ENCODE peak calls at places on chromosomes 1 and 21, in seven cellular contexts. T is stimulated activated CD4-positive, alpha-beta T cell treated with anti-CD3 and anti-CD28 coated beads, Interleukin-1b, Interleukin-23, amount 100 ng/mL, for 1 hour; B is NCI-H1417; P is left colon; N is stimulated activated CD8-positive, alpha-beta memory T cell treated with anti-CD3 and anti-CD28 coated beads, Interleukin-7, amount 100 ng/mL, for 1 hour; X is HS-5; W is tibial nerve. E is an unnamed sample.

GRCh38 chr1:201599548-201599947 is 60.6 kb downstream of the NAV1 start:
- DNase-seq in T (no peak), B (no peak), P (no peak), N (no peak), X (no peak), W (no peak), E (no peak)

GRCh38 chr1:5448486-5448885 is 543.7 kb downstream of the NPHP4 start:
- DNase-seq in T (no peak), B (peak), P (no peak), N (no peak), X (no peak), W (no peak), E (no peak)

GRCh38 chr1:23224721-23225648 is 7.7 kb upstream of the HTR1D start:
- DNase-seq in T (no peak), B (no peak), P (peak), N (no peak), X (peak), W (no peak), E (no peak)

GRCh38 chr1:81029266-81029665 is 771.5 kb upstream of the ADGRL2 start:
- DNase-seq in T (no peak), B (no peak), P (no peak), N (no peak), X (no peak), W (no peak), E (no peak)

GRCh38 chr1:213683529-213683928 is 304.2 kb upstream of the PROX1 start:
- DNase-seq in T (no peak), B (no peak), P (peak), N (no peak), X (no peak), W (no peak), E (no peak)

GRCh38 chr21:36254106-36254941 is 65.7 kb upstream of the MORC3 start:
- DNase-seq in T (no peak), B (no peak), P (no peak), N (no peak), X (no peak), W (no peak), E (no peak)

GRCh38 chr21:17818158-17819113 is 720 bp downstream of the C21orf91 start:
- DNase-seq in T (no peak), B (peak), P (peak), N (no peak), X (no peak), W (no peak), E (peak)

GRCh38 chr1:239478069-239478468 is 91.7 kb downstream of the CHRM3 start:
- DNase-seq in T (no peak), B (no peak), P (no peak), N (no peak), X (no peak), W (no peak), E (no peak)

GRCh38 chr1:91846007-91846620 is 39.8 kb downstream of the TGFBR3 start:
- DNase-seq in T (no peak), B (peak), P (peak), N (no peak), X (no peak), W (no peak), E (no peak)

GRCh38 chr1:194069168-194069830 is 882.9 kb upstream of the B3GALT2 start:
- DNase-seq in T (no peak), B (no peak), P (peak), N (no peak), X (no peak), W (no peak), E (no peak)

GRCh38 chr1:62337785-62338631 is 18.8 kb upstream of the KANK4 start:
- DNase-seq in T (no peak), B (no peak), P (no peak), N (no peak), X (no peak), W (no peak), E (no peak)

GRCh38 chr1:43912607-43913006 is 21.0 kb upstream of the ARTN start:
- DNase-seq in T (no peak), B (no peak), P (no peak), N (no peak), X (no peak), W (no peak), E (no peak)

GRCh38 chr1:46179138-46180081 is 3.1 kb upstream of the P3R3URF start:
- DNase-seq in T (peak), B (peak), P (peak), N (peak), X (peak), W (peak), E (peak)

GRCh38 chr1:184705271-184705670 is 49.4 kb downstream of the EDEM3 start:
- DNase-seq in T (no peak), B (no peak), P (no peak), N (no peak), X (no peak), W (no peak), E (no peak)

GRCh38 chr1:239164451-239165180 is 221.8 kb upstream of the CHRM3 start:
- DNase-seq in T (no peak), B (no peak), P (no peak), N (no peak), X (no peak), W (no peak), E (no peak)

GRCh38 chr1:202968895-202969295 is 1.8 kb upstream of the CYB5R1 start:
- DNase-seq in T (no peak), B (peak), P (peak), N (no peak), X (no peak), W (no peak), E (peak)

GRCh38 chr21:27572681-27573080 is 605.8 kb upstream of the ADAMTS5 start:
- DNase-seq in T (no peak), B (no peak), P (no peak), N (no peak), X (peak), W (no peak), E (no peak)

E was measured in AML-193.